ENCODE peak calls at places on chromosomes 13 and 19, in five cellular contexts. Y, Q, T, P and C are unnamed samples.

GRCh38 chr19:43126720-43127119 is 44.2 kb upstream of the PSG2 start:
- DNase-seq in Y (no peak), Q (no peak), T (no peak), P (no peak), C (no peak)

GRCh38 chr19:42353341-42354015 is 28.0 kb downstream of the MEGF8 start:
- DNase-seq in Y (no peak), Q (no peak), T (no peak), P (no peak), C (no peak)

GRCh38 chr13:31044658-31045620 is 112.5 kb downstream of the TEX26 start:
- DNase-seq in Y (no peak), Q (no peak), T (peak; percentile 21), P (no peak), C (no peak)

GRCh38 chr19:10289836-10290438 is at the start of gene ICAM5:
- DNase-seq in Y (no peak), Q (no peak), T (no peak), P (no peak), C (peak; percentile 44)

GRCh38 chr19:28485300-28485699 is 727.7 kb downstream of the UQCRFS1 start:
- DNase-seq in Y (no peak), Q (no peak), T (no peak), P (no peak), C (no peak)

GRCh38 chr19:45962021-45962420 is 11.6 kb downstream of the NOVA2 start:
- DNase-seq in Y (no peak), Q (no peak), T (no peak), P (no peak), C (no peak)

GRCh38 chr13:24233351-24233901 is 72.9 kb downstream of the SPATA13 start:
- DNase-seq in Y (no peak), Q (no peak), T (no peak), P (no peak), C (peak; percentile 26)

GRCh38 chr13:113187263-113187669 is 21.2 kb downstream of the PCID2 start:
- DNase-seq in Y (peak; percentile 83), Q (no peak), T (no peak), P (no peak), C (peak; percentile 9)

GRCh38 chr13:106581268-106581667 is 13.3 kb upstream of the ARGLU1 start:
- DNase-seq in Y (no peak), Q (no peak), T (no peak), P (no peak), C (no peak)

DNA sequence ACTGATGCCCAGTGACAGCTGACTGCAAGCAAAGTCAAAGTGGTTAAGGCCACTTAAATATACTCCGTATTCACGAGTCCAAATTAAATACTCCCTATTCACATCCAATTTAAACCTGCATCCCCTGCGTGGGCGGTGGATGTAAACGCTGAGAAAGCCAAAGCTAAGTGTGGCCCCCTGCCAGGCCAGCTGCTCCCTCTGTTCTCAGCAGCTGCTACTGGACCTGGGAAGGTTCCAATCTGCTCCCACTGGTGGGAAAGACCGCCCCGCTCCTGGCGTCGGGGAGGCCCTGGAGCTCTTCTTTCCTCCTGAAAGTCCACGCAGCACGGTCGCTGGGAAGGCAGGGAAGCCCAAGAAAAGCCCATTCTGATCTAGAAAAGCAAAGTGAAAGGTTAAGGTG is 205.4 kb upstream of the GPR12 start:
- DNase-seq in Y (no peak), Q (no peak), T (no peak), P (no peak), C (no peak)
- TF ChIP-seq SUZ12 in Y (no peak), Q (no peak), T (no peak), P (no peak), C (no peak)

DNA sequence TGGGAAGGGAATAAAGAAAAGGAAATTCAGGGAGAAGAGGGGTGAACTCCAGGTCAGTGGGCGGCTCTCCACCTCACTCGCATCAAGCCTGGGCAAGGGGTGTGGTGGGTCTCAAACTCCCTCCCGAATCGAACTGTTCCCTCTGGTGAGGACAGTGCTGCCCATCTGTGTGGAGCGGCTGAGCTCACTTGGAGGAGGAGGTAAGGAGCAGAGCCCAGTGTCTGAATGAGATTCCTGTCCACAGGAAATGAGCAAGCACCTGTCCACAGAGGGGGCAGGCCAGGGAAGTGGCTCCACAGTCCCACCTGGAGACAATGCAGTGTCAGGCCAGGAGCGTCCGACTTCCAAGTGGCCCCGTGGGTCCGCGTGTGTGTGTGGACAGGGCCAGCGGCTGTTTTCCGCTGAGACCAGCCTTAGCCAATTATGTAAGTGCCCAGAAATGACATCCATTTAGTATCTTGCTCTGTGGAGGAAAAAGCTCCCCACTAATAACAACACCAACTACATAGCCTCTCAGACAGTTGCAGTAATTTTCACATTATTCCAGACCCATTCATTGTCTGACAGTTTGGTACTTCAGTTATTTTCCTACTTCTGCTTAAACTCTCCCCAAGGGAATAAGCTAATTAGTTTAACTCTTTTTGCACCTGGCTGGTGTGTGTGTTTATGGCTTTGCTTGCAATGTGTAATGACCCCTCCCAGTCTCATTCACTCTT is 114.5 kb downstream of the SOX1 start:
- DNase-seq in Y (no peak), Q (no peak), T (no peak), P (no peak), C (no peak)
- TF ChIP-seq SUZ12 in Y (no peak), Q (no peak), T (no peak), P (no peak), C (no peak)

GRCh38 chr19:36973844-36974195 is 57.7 kb downstream of the ZNF568 start:
- DNase-seq in Y (no peak), Q (no peak), T (no peak), P (no peak), C (no peak)

GRCh38 chr19:36972594-36972993 is 56.5 kb downstream of the ZNF568 start:
- DNase-seq in Y (no peak), Q (no peak), T (no peak), P (no peak), C (no peak)

DNA sequence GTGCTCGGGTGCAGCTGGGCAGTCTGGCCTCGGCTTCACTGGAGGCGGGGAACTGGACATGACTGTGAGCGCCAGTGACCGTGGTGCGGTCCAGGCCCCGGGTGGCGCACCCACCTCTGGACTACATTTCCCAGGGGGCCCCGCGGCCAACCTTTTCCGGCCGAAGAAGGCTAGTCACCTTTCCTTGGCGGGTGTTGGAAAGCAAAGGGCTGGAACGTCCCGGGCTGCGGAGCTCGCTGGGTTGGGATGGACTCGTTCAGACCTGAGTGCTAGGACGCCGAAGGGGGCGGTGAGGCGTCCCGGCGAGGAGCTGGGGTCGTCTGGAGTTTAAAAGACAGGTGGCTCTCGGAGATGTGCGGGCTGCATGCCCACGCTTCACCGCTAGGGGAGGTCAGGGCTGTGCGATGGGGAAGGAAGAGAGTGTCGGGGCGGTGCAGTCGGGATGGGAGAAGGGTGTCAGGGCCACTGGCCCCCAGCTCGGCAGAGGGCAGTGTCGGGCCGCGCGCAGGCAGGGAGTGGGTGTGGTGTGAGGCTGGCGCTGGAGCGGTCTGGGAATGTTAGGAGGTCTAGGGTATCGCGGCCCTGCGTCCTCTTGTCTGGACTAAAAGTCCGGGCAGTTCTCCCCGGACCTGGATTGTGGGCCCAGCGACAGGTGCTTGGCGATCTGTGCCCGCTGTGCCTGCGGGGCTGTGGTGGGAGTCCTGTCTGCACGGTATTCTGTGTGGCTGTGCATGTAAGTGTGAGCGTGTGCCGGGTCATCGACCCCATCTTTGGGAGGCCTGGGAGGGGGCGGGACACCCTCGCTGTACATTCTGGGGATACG is 57.1 kb downstream of the ZNF568 start:
- DNase-seq in Y (no peak), Q (no peak), T (peak; percentile 17), P (peak; percentile 68), C (no peak)
- TF ChIP-seq SUZ12 in Y (no peak), Q (no peak), T (no peak), P (no peak), C (no peak)

GRCh38 chr19:7540761-7541480 is 5.4 kb downstream of the PNPLA6 start:
- DNase-seq in Y (no peak), Q (peak; percentile 92), T (no peak), P (peak; percentile 55), C (peak; percentile 33)
- TF ChIP-seq SUZ12 in Y (no peak), Q (no peak), T (no peak), P (no peak), C (no peak)